ENCODE peak calls at places on chromosomes 6 and 20, in seven cellular contexts. One of them, this sample, is unnamed.

GRCh38 chr6:5087389-5087788 is 2.2 kb downstream of the PPP1R3G start:
- DNase-seq in sigmoid colon: no peak
- DNase-seq in right lobe of liver: peak
- DNase-seq in natural killer cell: no peak
- DNase-seq in uterus: no peak
- DNase-seq in fibroblast of mammary gland: no peak
- DNase-seq in left lung: peak
- DNase-seq in this sample: no peak

GRCh38 chr6:26534681-26535465 is 3.3 kb upstream of the HMGN4 start:
- DNase-seq in right lobe of liver: no peak
- DNase-seq in left lung: no peak
- DNase-seq in sigmoid colon: no peak
- DNase-seq in natural killer cell: no peak
- DNase-seq in uterus: no peak
- DNase-seq in fibroblast of mammary gland: no peak
- DNase-seq in this sample: no peak

GRCh38 chr6:84653027-84653551 is 111.3 kb downstream of the TBX18 start:
- DNase-seq in right lobe of liver: no peak
- DNase-seq in fibroblast of mammary gland: no peak
- DNase-seq in sigmoid colon: no peak
- DNase-seq in natural killer cell: no peak
- DNase-seq in left lung: no peak
- DNase-seq in uterus: no peak
- DNase-seq in this sample: no peak

GRCh38 chr6:44811456-44811855 is 423.9 kb downstream of the CDC5L start:
- DNase-seq in left lung: no peak
- DNase-seq in natural killer cell: no peak
- DNase-seq in right lobe of liver: no peak
- DNase-seq in fibroblast of mammary gland: no peak
- DNase-seq in uterus: no peak
- DNase-seq in sigmoid colon: no peak
- DNase-seq in this sample: no peak

GRCh38 chr6:3849681-3850450 is 693 bp downstream of the FAM50B start:
- DNase-seq in sigmoid colon: peak
- DNase-seq in natural killer cell: peak
- DNase-seq in fibroblast of mammary gland: no peak
- DNase-seq in right lobe of liver: peak
- DNase-seq in left lung: peak
- DNase-seq in uterus: peak
- DNase-seq in this sample: no peak

GRCh38 chr6:144809120-144809519 is 524.0 kb downstream of the UTRN start:
- DNase-seq in left lung: no peak
- DNase-seq in right lobe of liver: no peak
- DNase-seq in fibroblast of mammary gland: peak
- DNase-seq in uterus: no peak
- DNase-seq in natural killer cell: no peak
- DNase-seq in sigmoid colon: no peak
- DNase-seq in this sample: no peak

GRCh38 chr6:102641426-102641825 is 1247.9 kb downstream of the GRIK2 start:
- DNase-seq in right lobe of liver: no peak
- DNase-seq in left lung: no peak
- DNase-seq in sigmoid colon: no peak
- DNase-seq in fibroblast of mammary gland: no peak
- DNase-seq in natural killer cell: no peak
- DNase-seq in uterus: no peak
- DNase-seq in this sample: no peak

GRCh38 chr6:317068-317451 is 24.8 kb downstream of the DUSP22 start:
- DNase-seq in sigmoid colon: peak
- DNase-seq in fibroblast of mammary gland: no peak
- DNase-seq in left lung: no peak
- DNase-seq in natural killer cell: no peak
- DNase-seq in right lobe of liver: no peak
- DNase-seq in uterus: no peak
- DNase-seq in this sample: no peak

GRCh38 chr6:81892911-81893310 is 140.4 kb upstream of the TENT5A start:
- DNase-seq in fibroblast of mammary gland: no peak
- DNase-seq in sigmoid colon: no peak
- DNase-seq in uterus: no peak
- DNase-seq in left lung: no peak
- DNase-seq in right lobe of liver: no peak
- DNase-seq in natural killer cell: no peak
- DNase-seq in this sample: no peak

GRCh38 chr20:4135385-4136077 is 120.2 kb upstream of the RNF24 start:
- DNase-seq in natural killer cell: no peak
- DNase-seq in right lobe of liver: peak
- DNase-seq in uterus: peak
- DNase-seq in fibroblast of mammary gland: peak
- DNase-seq in left lung: no peak
- DNase-seq in sigmoid colon: no peak
- DNase-seq in this sample: no peak

GRCh38 chr6:125812394-125813231 is 21.9 kb downstream of the NCOA7 start:
- DNase-seq in right lobe of liver: no peak
- DNase-seq in sigmoid colon: no peak
- DNase-seq in uterus: no peak
- DNase-seq in fibroblast of mammary gland: peak
- DNase-seq in left lung: no peak
- DNase-seq in natural killer cell: no peak
- DNase-seq in this sample: no peak

GRCh38 chr6:39952170-39952569 is 17.9 kb upstream of the MOCS1 start:
- DNase-seq in sigmoid colon: no peak
- DNase-seq in right lobe of liver: no peak
- DNase-seq in natural killer cell: no peak
- DNase-seq in left lung: no peak
- DNase-seq in uterus: no peak
- DNase-seq in fibroblast of mammary gland: peak
- DNase-seq in this sample: no peak

GRCh38 chr6:68958327-68958726 is 323.2 kb downstream of the ADGRB3 start:
- DNase-seq in left lung: no peak
- DNase-seq in natural killer cell: no peak
- DNase-seq in right lobe of liver: no peak
- DNase-seq in uterus: no peak
- DNase-seq in fibroblast of mammary gland: peak
- DNase-seq in sigmoid colon: no peak
- DNase-seq in this sample: no peak

DNA sequence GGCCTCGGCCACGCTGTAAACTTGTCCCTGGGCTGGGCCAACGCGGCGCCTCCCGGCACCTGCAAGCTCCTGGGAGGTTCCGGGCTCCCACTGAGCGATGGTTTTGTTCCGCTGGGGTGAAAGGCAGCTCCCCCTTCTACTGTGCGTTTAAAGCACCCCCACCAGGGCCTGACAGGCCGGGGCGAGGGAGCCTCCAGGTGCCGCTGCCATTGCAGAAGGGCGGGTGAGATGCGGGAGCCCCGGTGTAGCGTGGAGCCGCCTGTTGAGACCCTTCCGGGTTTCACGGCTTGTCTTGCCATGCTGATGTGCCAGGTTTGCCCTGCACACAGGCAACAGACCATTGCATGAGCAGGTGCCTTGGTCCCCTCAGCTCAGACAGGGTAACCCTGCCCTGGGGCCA is 2.9 kb downstream of the COL20A1 start:
- DNase-seq in sigmoid colon: no peak
- DNase-seq in right lobe of liver: no peak
- DNase-seq in uterus: no peak
- DNase-seq in left lung: no peak
- DNase-seq in fibroblast of mammary gland: no peak
- DNase-seq in natural killer cell: no peak
- DNase-seq in this sample: no peak
- TF ChIP-seq CTCF in sigmoid colon: no peak
- TF ChIP-seq CTCF in right lobe of liver: no peak
- TF ChIP-seq CTCF in uterus: no peak
- TF ChIP-seq CTCF in left lung: no peak
- TF ChIP-seq CTCF in fibroblast of mammary gland: no peak
- TF ChIP-seq CTCF in natural killer cell: no peak
- TF ChIP-seq CTCF in this sample: no peak

GRCh38 chr20:461254-462198 is 807 bp downstream of the TBC1D20 start:
- DNase-seq in uterus: peak
- DNase-seq in sigmoid colon: peak
- DNase-seq in natural killer cell: no peak
- DNase-seq in fibroblast of mammary gland: peak
- DNase-seq in left lung: peak
- DNase-seq in right lobe of liver: peak
- DNase-seq in this sample: peak

GRCh38 chr20:460180-460579 is 2.2 kb downstream of the TBC1D20 start:
- DNase-seq in sigmoid colon: no peak
- DNase-seq in uterus: no peak
- DNase-seq in left lung: no peak
- DNase-seq in natural killer cell: no peak
- DNase-seq in right lobe of liver: no peak
- DNase-seq in fibroblast of mammary gland: no peak
- DNase-seq in this sample: no peak

GRCh38 chr20:458766-459165 is 3.6 kb downstream of the TBC1D20 start:
- DNase-seq in natural killer cell: no peak
- DNase-seq in fibroblast of mammary gland: no peak
- DNase-seq in sigmoid colon: no peak
- DNase-seq in left lung: no peak
- DNase-seq in right lobe of liver: no peak
- DNase-seq in uterus: no peak
- DNase-seq in this sample: no peak

GRCh38 chr20:460707-461106 is 1.6 kb downstream of the TBC1D20 start:
- DNase-seq in fibroblast of mammary gland: peak
- DNase-seq in right lobe of liver: peak
- DNase-seq in uterus: no peak
- DNase-seq in natural killer cell: no peak
- DNase-seq in left lung: no peak
- DNase-seq in sigmoid colon: no peak
- DNase-seq in this sample: no peak

DNA sequence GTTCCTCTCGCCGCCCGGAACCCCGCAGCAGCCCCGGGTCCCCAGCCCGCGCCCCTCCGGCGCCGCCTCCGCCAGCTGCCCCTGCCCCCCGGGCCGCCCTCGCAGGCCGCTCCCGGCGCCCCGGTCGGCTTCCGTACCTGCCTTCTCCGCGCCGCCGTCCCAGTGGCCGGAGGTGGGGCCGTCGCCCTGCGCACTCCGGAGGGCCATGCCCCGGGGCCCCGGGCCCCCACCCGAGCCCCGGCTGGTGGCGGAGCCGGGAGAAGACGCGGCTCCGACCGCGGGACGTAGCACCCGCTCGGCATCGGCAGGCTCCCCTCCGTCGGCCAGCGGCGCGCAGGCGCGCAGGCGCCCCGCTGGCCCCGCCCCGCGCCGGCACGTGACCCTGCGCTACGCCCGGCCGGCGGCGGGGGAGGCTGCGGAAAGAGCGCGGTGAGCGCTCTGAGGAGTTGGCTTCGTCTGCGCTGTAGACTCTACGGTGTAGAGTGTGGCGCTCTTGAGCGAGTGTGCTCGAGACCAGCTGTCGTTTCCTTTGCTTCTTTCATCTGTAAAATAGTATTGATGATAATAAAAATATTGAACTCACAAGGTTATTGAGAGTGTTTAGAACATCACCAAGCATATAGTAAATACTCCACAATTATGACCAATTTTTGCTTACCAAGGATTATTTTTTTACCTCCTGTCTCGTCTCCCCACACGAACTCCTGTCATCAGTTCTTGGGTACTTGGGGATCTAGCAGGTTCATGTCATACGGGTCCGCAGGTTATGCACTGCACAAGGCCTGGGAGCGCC is at the start of gene TBC1D20:
- DNase-seq in uterus: peak
- DNase-seq in right lobe of liver: peak
- DNase-seq in sigmoid colon: peak
- DNase-seq in natural killer cell: peak
- DNase-seq in fibroblast of mammary gland: peak
- DNase-seq in left lung: peak
- DNase-seq in this sample: peak
- TF ChIP-seq CTCF in uterus: peak
- TF ChIP-seq CTCF in right lobe of liver: peak
- TF ChIP-seq CTCF in sigmoid colon: no peak
- TF ChIP-seq CTCF in natural killer cell: no peak
- TF ChIP-seq CTCF in fibroblast of mammary gland: peak
- TF ChIP-seq CTCF in left lung: no peak
- TF ChIP-seq CTCF in this sample: no peak

GRCh38 chr6:56851104-56851503 is 103.8 kb upstream of the BEND6 start:
- DNase-seq in left lung: no peak
- DNase-seq in natural killer cell: no peak
- DNase-seq in sigmoid colon: no peak
- DNase-seq in right lobe of liver: no peak
- DNase-seq in uterus: no peak
- DNase-seq in fibroblast of mammary gland: peak
- DNase-seq in this sample: no peak
- TF ChIP-seq CTCF in left lung: no peak
- TF ChIP-seq CTCF in natural killer cell: no peak
- TF ChIP-seq CTCF in sigmoid colon: no peak
- TF ChIP-seq CTCF in right lobe of liver: no peak
- TF ChIP-seq CTCF in uterus: no peak
- TF ChIP-seq CTCF in fibroblast of mammary gland: no peak
- TF ChIP-seq CTCF in this sample: no peak

GRCh38 chr20:25320035-25320800 is 70.4 kb downstream of the ABHD12 start:
- DNase-seq in fibroblast of mammary gland: no peak
- DNase-seq in uterus: no peak
- DNase-seq in natural killer cell: peak
- DNase-seq in right lobe of liver: no peak
- DNase-seq in sigmoid colon: peak
- DNase-seq in left lung: no peak
- DNase-seq in this sample: no peak

GRCh38 chr20:25318471-25319240 is 70.8 kb downstream of the PYGB start:
- DNase-seq in sigmoid colon: peak
- DNase-seq in left lung: peak
- DNase-seq in uterus: no peak
- DNase-seq in fibroblast of mammary gland: no peak
- DNase-seq in natural killer cell: peak
- DNase-seq in right lobe of liver: no peak
- DNase-seq in this sample: no peak

GRCh38 chr20:25321262-25321831 is 69.3 kb downstream of the ABHD12 start:
- DNase-seq in fibroblast of mammary gland: no peak
- DNase-seq in left lung: no peak
- DNase-seq in uterus: no peak
- DNase-seq in right lobe of liver: no peak
- DNase-seq in natural killer cell: peak
- DNase-seq in sigmoid colon: peak
- DNase-seq in this sample: no peak

GRCh38 chr20:25317351-25318075 is 69.6 kb downstream of the PYGB start:
- DNase-seq in uterus: no peak
- DNase-seq in sigmoid colon: peak
- DNase-seq in natural killer cell: peak
- DNase-seq in left lung: peak
- DNase-seq in fibroblast of mammary gland: no peak
- DNase-seq in right lobe of liver: no peak
- DNase-seq in this sample: no peak

DNA sequence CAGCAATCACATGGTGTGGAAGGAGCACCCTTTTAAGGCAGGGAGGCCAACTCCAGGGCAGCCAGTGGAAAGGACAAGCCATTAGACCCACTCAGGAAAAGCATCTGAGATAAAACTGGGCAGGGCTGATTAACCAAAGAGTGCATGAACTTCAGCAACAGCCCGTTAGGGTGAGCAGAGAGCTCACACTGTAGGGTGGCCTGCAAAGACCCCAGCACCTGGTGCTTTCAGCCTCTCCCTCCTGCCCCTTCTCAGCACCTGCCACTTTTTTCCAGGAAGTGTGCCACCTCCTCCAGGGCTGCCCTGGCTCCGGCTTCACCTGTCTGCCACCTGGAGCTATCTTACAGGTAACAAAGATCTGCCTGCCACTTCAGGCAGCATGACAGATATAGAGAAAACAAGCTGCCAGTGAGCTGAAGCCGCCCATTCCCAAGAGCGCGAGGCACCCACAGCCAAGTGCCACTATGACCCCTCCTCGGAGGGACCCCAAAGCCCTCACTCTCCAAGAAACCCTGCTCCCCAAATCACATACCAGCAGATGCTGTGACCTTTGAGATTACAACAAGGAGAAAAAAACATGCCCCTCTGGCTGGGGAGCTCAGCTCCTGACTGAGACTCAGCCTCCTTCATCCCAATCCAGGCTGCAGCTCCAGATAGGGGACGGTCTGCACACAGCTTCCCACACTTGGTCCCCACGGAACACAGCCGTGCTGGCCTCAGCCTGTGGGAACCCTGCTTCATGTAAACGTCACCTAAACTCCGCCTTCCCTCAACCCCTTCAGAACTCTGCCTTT is 71.2 kb downstream of the ABHD12 start:
- DNase-seq in left lung: peak
- DNase-seq in right lobe of liver: no peak
- DNase-seq in uterus: no peak
- DNase-seq in sigmoid colon: peak
- DNase-seq in fibroblast of mammary gland: no peak
- DNase-seq in natural killer cell: peak
- DNase-seq in this sample: no peak
- TF ChIP-seq CTCF in left lung: no peak
- TF ChIP-seq CTCF in right lobe of liver: no peak
- TF ChIP-seq CTCF in uterus: no peak
- TF ChIP-seq CTCF in sigmoid colon: no peak
- TF ChIP-seq CTCF in fibroblast of mammary gland: no peak
- TF ChIP-seq CTCF in natural killer cell: no peak
- TF ChIP-seq CTCF in this sample: no peak